ENCODE peak calls at places on chromosomes 1 and 21, in eight cellular contexts. M, R, V, P, Z, N, W and Y are unnamed samples.

GRCh38 chr1:84540759-84541158 is 33.5 kb downstream of the CTBS start:
- DNase-seq in W (no peak), P (no peak), R (no peak), M (no peak), V (no peak), N (no peak), Z (no peak), Y (no peak)

GRCh38 chr1:116330342-116330652 is 42.7 kb upstream of the ATP1A1 start:
- DNase-seq in W (no peak), P (no peak), N (no peak), Z (no peak), V (no peak), R (no peak), M (no peak), Y (no peak)

GRCh38 chr1:15178571-15179484 is 25.3 kb downstream of the TMEM51 start:
- DNase-seq in W (no peak), V (no peak), M (no peak), N (no peak), P (no peak), R (peak; percentile 92), Z (peak; percentile 90), Y (no peak)

GRCh38 chr1:984476-984814 is 2.6 kb upstream of the PERM1 start:
- DNase-seq in W (no peak), V (no peak), Z (no peak), M (no peak), R (no peak), P (no peak), N (no peak), Y (no peak)

GRCh38 chr1:147736847-147737246 is 23.6 kb downstream of the GJA5 start:
- DNase-seq in N (no peak), R (no peak), M (no peak), Z (no peak), W (no peak), V (no peak), P (no peak), Y (no peak)

GRCh38 chr1:180778782-180779398 is 133.8 kb upstream of the KIAA1614 start:
- DNase-seq in M (no peak), Z (no peak), R (peak; percentile 41), V (peak; percentile 23), N (peak; percentile 43), W (peak; percentile 62), P (no peak), Y (no peak)

GRCh38 chr1:151067185-151067584 is 3.4 kb upstream of the GABPB2 start:
- DNase-seq in M (no peak), W (no peak), V (no peak), N (no peak), P (no peak), Z (no peak), R (no peak), Y (no peak)

GRCh38 chr1:20733361-20733975 is 965 bp upstream of the SH2D5 start:
- DNase-seq in M (no peak), N (no peak), R (no peak), W (no peak), V (no peak), P (no peak), Z (no peak), Y (no peak)

GRCh38 chr21:45988366-45989347 is 7.1 kb downstream of the COL6A1 start:
- DNase-seq in M (peak; percentile 49), N (no peak), P (no peak), Z (no peak), W (no peak), R (no peak), V (peak; percentile 6), Y (no peak)

GRCh38 chr1:54962612-54963395 is 17.6 kb upstream of the TMEM61 start:
- DNase-seq in R (no peak), P (no peak), Z (no peak), V (no peak), M (no peak), N (no peak), W (peak; percentile 43), Y (no peak)

GRCh38 chr1:20668581-20668980 is 7.4 kb upstream of the DDOST start:
- DNase-seq in V (no peak), Z (no peak), P (no peak), W (no peak), M (no peak), R (no peak), N (no peak), Y (no peak)

DNA sequence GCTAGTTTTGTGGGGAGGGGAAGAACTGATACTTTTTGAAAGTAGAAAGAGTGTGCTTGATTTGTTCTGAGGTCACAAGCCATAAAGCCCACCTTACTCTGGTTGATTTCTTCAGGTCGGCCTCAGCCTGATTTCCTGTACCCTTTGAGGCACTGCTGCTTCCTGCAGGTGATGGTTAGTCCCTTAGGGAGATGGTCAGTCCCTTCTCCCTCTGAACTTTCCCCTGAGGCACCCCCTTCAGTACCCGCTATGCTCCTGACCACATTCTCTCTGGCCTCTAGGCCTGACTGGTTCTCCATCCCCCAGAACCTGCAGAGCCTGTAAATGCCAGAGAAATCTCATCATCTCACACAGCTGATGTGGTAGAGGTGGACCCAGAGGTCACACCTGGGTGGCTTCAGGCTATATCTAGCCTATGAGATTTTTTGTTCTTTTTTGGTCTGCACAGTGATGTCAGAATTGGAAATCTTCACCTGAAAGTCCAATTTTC is 15.0 kb upstream of the ID3 start:
- DNase-seq in Z (no peak), V (no peak), M (no peak), R (no peak), P (no peak), N (peak; percentile 35), W (no peak), Y (no peak)
- TF ChIP-seq CTCF in Z (no peak), V (no peak), M (no peak), R (no peak), P (no peak), N (no peak), W (no peak), Y (no peak)

GRCh38 chr1:10867914-10868598 is 71.6 kb upstream of the CASZ1 start:
- DNase-seq in P (no peak), W (no peak), Z (no peak), V (no peak), N (no peak), R (no peak), M (no peak), Y (no peak)

GRCh38 chr1:10865518-10866313 is 69.3 kb upstream of the CASZ1 start:
- DNase-seq in Z (no peak), P (no peak), W (no peak), R (no peak), N (no peak), M (no peak), V (no peak), Y (no peak)

GRCh38 chr1:10866314-10867091 is 70.1 kb upstream of the CASZ1 start:
- DNase-seq in P (no peak), W (peak; percentile 84), M (no peak), N (peak; percentile 32), Z (no peak), R (peak; percentile 33), V (peak; percentile 69), Y (no peak)

GRCh38 chr1:10868599-10868965 is 72.1 kb upstream of the CASZ1 start:
- DNase-seq in Z (no peak), R (no peak), V (no peak), N (no peak), M (no peak), W (no peak), P (no peak), Y (no peak)

GRCh38 chr1:10867138-10867721 is 70.8 kb upstream of the CASZ1 start:
- DNase-seq in V (peak; percentile 77), R (peak; percentile 43), Z (no peak), N (peak; percentile 80), P (peak; percentile 39), W (peak; percentile 89), M (no peak), Y (no peak)
- TF ChIP-seq CTCF in V (peak; percentile 87), R (peak; percentile 25), Z (peak; percentile 95), N (peak; percentile 9), P (peak; percentile 48), W (peak; percentile 88), M (peak; percentile 94), Y (peak; percentile 88)

DNA sequence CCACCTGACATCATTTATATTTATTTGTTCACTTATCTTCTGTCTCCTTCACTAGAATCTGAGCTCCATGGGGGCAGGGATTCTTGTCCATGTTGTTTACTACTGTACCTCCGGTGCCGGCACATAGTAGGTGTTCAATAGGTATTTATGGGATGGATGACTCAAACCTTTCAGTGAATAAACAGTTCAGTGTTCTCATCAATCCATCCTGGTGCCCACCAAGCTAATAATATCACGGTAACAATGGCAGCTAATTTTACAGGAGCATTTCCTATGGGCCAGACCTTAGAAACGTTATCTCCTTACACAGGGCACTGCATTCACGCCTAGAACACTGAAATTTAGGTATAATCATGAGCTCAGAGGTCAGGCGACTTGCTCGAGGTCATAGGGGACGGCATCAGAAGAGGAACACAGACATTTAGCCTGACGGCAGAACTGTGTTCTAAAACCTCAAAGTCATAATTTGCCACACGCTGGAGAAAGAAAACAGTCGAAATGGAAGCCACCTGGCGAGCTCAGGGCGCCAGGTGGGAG is 1.3 kb upstream of the DRAXIN start:
- DNase-seq in Z (no peak), M (no peak), N (no peak), V (no peak), R (no peak), P (no peak), W (no peak), Y (no peak)
- TF ChIP-seq CTCF in Z (no peak), M (no peak), N (no peak), V (no peak), R (no peak), P (no peak), W (no peak), Y (no peak)

GRCh38 chr1:44034976-44035716 is 3.9 kb upstream of the SLC6A9 start:
- DNase-seq in P (no peak), W (no peak), Z (no peak), M (no peak), N (no peak), R (no peak), V (no peak), Y (no peak)

GRCh38 chr1:44036409-44037111 is 5.3 kb upstream of the SLC6A9 start:
- DNase-seq in R (peak; percentile 73), V (peak; percentile 80), M (no peak), N (peak; percentile 75), Z (no peak), P (peak; percentile 60), W (peak; percentile 92), Y (no peak)

GRCh38 chr1:44034423-44034822 is 3.2 kb upstream of the SLC6A9 start:
- DNase-seq in P (no peak), M (no peak), R (no peak), W (no peak), N (no peak), Z (no peak), V (no peak), Y (no peak)

GRCh38 chr1:44037154-44037553 is 5.9 kb upstream of the SLC6A9 start:
- DNase-seq in W (no peak), R (no peak), M (no peak), Z (no peak), N (no peak), P (no peak), V (no peak), Y (no peak)

DNA sequence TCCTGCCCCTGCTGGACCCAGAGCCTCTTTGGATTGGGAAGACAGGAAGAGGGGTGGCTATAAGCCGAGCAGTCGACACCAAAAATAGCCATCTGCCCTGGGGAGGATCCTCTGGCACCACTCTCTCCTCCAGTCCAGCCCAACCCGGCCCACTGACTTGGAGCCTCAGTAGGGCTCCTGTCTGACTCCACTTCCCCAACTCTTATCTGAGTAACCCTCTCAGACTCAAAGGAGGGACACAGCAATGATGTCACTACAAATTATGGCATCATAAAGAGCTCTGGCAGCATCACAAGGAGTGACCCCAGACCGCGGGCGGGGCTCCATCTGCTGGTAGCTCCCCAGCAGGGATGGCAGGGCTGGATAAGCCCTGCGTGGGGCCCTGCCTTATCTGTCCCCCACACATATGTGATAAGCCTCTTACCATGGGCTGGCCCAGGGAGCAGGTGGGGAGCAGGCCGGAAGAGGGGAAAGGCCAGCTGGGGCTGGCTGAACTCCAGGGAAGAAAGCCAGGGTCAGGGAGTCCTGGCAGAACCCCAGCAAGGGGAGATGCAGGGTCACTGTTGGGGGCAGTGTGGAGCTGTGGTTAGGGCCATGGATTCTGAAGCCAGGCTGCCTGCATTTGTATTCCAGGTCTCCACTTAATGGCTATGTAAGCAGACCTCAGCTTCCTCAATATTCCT is 4.6 kb upstream of the SLC6A9 start:
- DNase-seq in V (no peak), P (no peak), Z (no peak), N (no peak), R (no peak), W (peak; percentile 68), M (no peak), Y (no peak)
- TF ChIP-seq CTCF in V (no peak), P (no peak), Z (no peak), N (no peak), R (no peak), W (no peak), M (no peak), Y (no peak)